ENCODE peak calls at places on chromosomes 6 and 20, in nine cellular contexts. Q is neural crest cell; Y is activated CD8-positive, alpha-beta memory T cell treated with anti-CD3 and anti-CD28 coated beads, Interleukin-2, amount 10 ng/mL, durations not matched to agents 7 days and 5 days; T is kidney tubule cell; H is T47D; Z is activated CD4-positive, alpha-beta memory T cell treated with anti-CD3 and anti-CD28 coated beads, Interleukin-2, amount 10 ng/mL, durations not matched to agents 7 days and 5 days; W is iPS-NIHi11; U is brain microvascular endothelial cell; G is ELR. L is an unnamed sample.
A peak's percentile ranks its signal among the peaks of the same experiment; 100 is the strongest.

GRCh38 chr6:148203970-148204369 is 138.7 kb upstream of the SASH1 start:
- DNase-seq in W (no peak), Y (peak; percentile 84), G (peak; percentile 64), U (peak; percentile 35), Q (no peak), H (no peak), Z (peak; percentile 71), T (no peak), L (peak; percentile 67)

GRCh38 chr6:140319209-140319608 is 944.8 kb upstream of the CITED2 start:
- DNase-seq in U (peak; percentile 12), T (peak; percentile 51), Y (no peak), Q (no peak), H (no peak), W (no peak), G (peak; percentile 26), Z (no peak), L (peak; percentile 20)

GRCh38 chr6:34928220-34928619 is 39.2 kb downstream of the ANKS1A start:
- DNase-seq in Q (no peak), Y (no peak), T (no peak), U (no peak), W (no peak), G (no peak), H (no peak), Z (no peak), L (no peak)

GRCh38 chr20:6780414-6780813 is 12.9 kb downstream of the BMP2 start:
- DNase-seq in H (no peak), Y (no peak), Q (no peak), U (no peak), W (no peak), G (no peak), Z (no peak), T (no peak), L (no peak)

GRCh38 chr6:123715243-123715863 is 78.6 kb upstream of the TRDN start:
- DNase-seq in U (no peak), Z (no peak), H (no peak), Q (peak; percentile 9), Y (no peak), W (peak; percentile 19), T (peak; percentile 38), G (peak; percentile 41), L (peak; percentile 29)

GRCh38 chr6:125913864-125914351 is 42.7 kb upstream of the HINT3 start:
- DNase-seq in T (peak; percentile 83), G (peak; percentile 97), Z (no peak), H (no peak), Y (no peak), Q (no peak), U (peak; percentile 86), W (no peak), L (peak; percentile 90)

GRCh38 chr20:55153321-55153720 is 677.9 kb downstream of the DOK5 start:
- DNase-seq in Q (no peak), H (no peak), W (no peak), Z (no peak), Y (no peak), U (no peak), T (no peak), G (no peak), L (no peak)

GRCh38 chr20:21518292-21518991 is 4.6 kb upstream of the NKX2-2 start:
- DNase-seq in W (peak; percentile 40), U (no peak), Q (no peak), G (no peak), T (no peak), Z (no peak), H (peak; percentile 77), Y (peak; percentile 16), L (no peak)

GRCh38 chr20:55097621-55098020 is 622.2 kb downstream of the DOK5 start:
- DNase-seq in Q (no peak), H (no peak), Y (no peak), U (no peak), W (no peak), T (no peak), Z (no peak), G (no peak), L (no peak)

GRCh38 chr6:131163886-131164285 is 28.6 kb downstream of the AKAP7 start:
- DNase-seq in W (no peak), Y (no peak), U (peak; percentile 35), H (no peak), Z (no peak), G (no peak), Q (no peak), T (no peak), L (no peak)

GRCh38 chr20:64080013-64080812 is at the start of gene OPRL1:
- DNase-seq in U (no peak), W (no peak), H (no peak), Y (no peak), Q (no peak), T (no peak), G (no peak), Z (no peak), L (no peak)

GRCh38 chr6:79466222-79466834 is 70.9 kb downstream of the LCA5 start:
- DNase-seq in T (peak; percentile 31), Q (no peak), H (no peak), U (no peak), W (peak; percentile 33), Z (no peak), Y (no peak), G (peak; percentile 47), L (peak; percentile 18)

GRCh38 chr6:92125681-92126080 is 1293.7 kb downstream of the EPHA7 start:
- DNase-seq in Z (no peak), W (no peak), T (peak; percentile 21), G (no peak), Y (no peak), H (no peak), Q (no peak), U (no peak), L (no peak)

GRCh38 chr6:4819706-4820283 is 43.6 kb downstream of the CDYL start:
- DNase-seq in H (no peak), W (peak; percentile 11), U (no peak), Y (no peak), T (peak; percentile 12), G (peak; percentile 53), Z (no peak), Q (no peak), L (no peak)